ENCODE peak calls at places on chromosomes 12 and 14, in four cellular contexts. One of them, this sample, is unnamed.

GRCh38 chr12:76920182-76921014 is 41.6 kb upstream of the CSRP2 start:
- DNase-seq in psoas muscle: no peak
- DNase-seq in uterus: no peak
- DNase-seq in CD8-positive, alpha-beta T cell: no peak
- DNase-seq in this sample: no peak

GRCh38 chr12:27965411-27965810 is 7.1 kb downstream of the PTHLH start:
- DNase-seq in psoas muscle: no peak
- DNase-seq in uterus: no peak
- DNase-seq in CD8-positive, alpha-beta T cell: no peak
- DNase-seq in this sample: no peak

GRCh38 chr14:64891839-64892375 is 12.2 kb upstream of the SPTB start:
- DNase-seq in psoas muscle: no peak
- DNase-seq in uterus: no peak
- DNase-seq in CD8-positive, alpha-beta T cell: no peak
- DNase-seq in this sample: peak; percentile 66

GRCh38 chr14:85443001-85443400 is 86.9 kb upstream of the FLRT2 start:
- DNase-seq in psoas muscle: no peak
- DNase-seq in uterus: no peak
- DNase-seq in CD8-positive, alpha-beta T cell: no peak
- DNase-seq in this sample: no peak

GRCh38 chr14:32043624-32044023 is 33.5 kb upstream of the ARHGAP5 start:
- DNase-seq in psoas muscle: no peak
- DNase-seq in uterus: no peak
- DNase-seq in CD8-positive, alpha-beta T cell: no peak
- DNase-seq in this sample: no peak

GRCh38 chr12:55034218-55034617 is 14.4 kb downstream of the NEUROD4 start:
- DNase-seq in psoas muscle: no peak
- DNase-seq in uterus: no peak
- DNase-seq in CD8-positive, alpha-beta T cell: no peak
- DNase-seq in this sample: no peak

GRCh38 chr14:93932642-93933041 is 5.5 kb downstream of the FAM181A start:
- DNase-seq in psoas muscle: no peak
- DNase-seq in uterus: no peak
- DNase-seq in CD8-positive, alpha-beta T cell: no peak
- DNase-seq in this sample: no peak

GRCh38 chr14:91143862-91144261 is 30.0 kb downstream of the DGLUCY start:
- DNase-seq in psoas muscle: no peak
- DNase-seq in uterus: no peak
- DNase-seq in CD8-positive, alpha-beta T cell: no peak
- DNase-seq in this sample: no peak

GRCh38 chr14:79080040-79080439 is 909.9 kb downstream of the NRXN3 start:
- DNase-seq in psoas muscle: no peak
- DNase-seq in uterus: no peak
- DNase-seq in CD8-positive, alpha-beta T cell: no peak
- DNase-seq in this sample: no peak

GRCh38 chr14:40074169-40074568 is 641.9 kb upstream of the FBXO33 start:
- DNase-seq in psoas muscle: no peak
- DNase-seq in uterus: no peak
- DNase-seq in CD8-positive, alpha-beta T cell: no peak
- DNase-seq in this sample: no peak

GRCh38 chr12:37543131-37543965 is 773.2 kb upstream of the ALG10B start:
- DNase-seq in psoas muscle: no peak
- DNase-seq in uterus: no peak
- DNase-seq in CD8-positive, alpha-beta T cell: no peak
- DNase-seq in this sample: no peak

GRCh38 chr14:59454131-59454530 is 11.0 kb downstream of the GPR135 start:
- DNase-seq in psoas muscle: no peak
- DNase-seq in uterus: no peak
- DNase-seq in CD8-positive, alpha-beta T cell: no peak
- DNase-seq in this sample: no peak

GRCh38 chr12:131982041-131982440 is 32.3 kb downstream of the EP400 start:
- DNase-seq in psoas muscle: no peak
- DNase-seq in uterus: no peak
- DNase-seq in CD8-positive, alpha-beta T cell: no peak
- DNase-seq in this sample: no peak

GRCh38 chr14:88322505-88323085 is 474 bp downstream of the KCNK10 start:
- DNase-seq in psoas muscle: no peak
- DNase-seq in uterus: no peak
- DNase-seq in CD8-positive, alpha-beta T cell: no peak
- DNase-seq in this sample: no peak

GRCh38 chr14:88503754-88504406 is 50.9 kb downstream of the PTPN21 start:
- DNase-seq in psoas muscle: no peak
- DNase-seq in uterus: no peak
- DNase-seq in CD8-positive, alpha-beta T cell: no peak
- DNase-seq in this sample: no peak

GRCh38 chr12:51692016-51692415 is 101.0 kb downstream of the SCN8A start:
- DNase-seq in psoas muscle: no peak
- DNase-seq in uterus: no peak
- DNase-seq in CD8-positive, alpha-beta T cell: no peak
- DNase-seq in this sample: no peak

GRCh38 chr12:130868412-130868811 is 3.5 kb upstream of the RAN start:
- DNase-seq in psoas muscle: no peak
- DNase-seq in uterus: no peak
- DNase-seq in CD8-positive, alpha-beta T cell: no peak
- DNase-seq in this sample: peak; percentile 52

GRCh38 chr12:7935464-7935772 is 569 bp downstream of the SLC2A3 start:
- DNase-seq in psoas muscle: no peak
- DNase-seq in uterus: no peak
- DNase-seq in CD8-positive, alpha-beta T cell: no peak
- DNase-seq in this sample: no peak

GRCh38 chr14:89720741-89721315 is 233.7 kb downstream of the EFCAB11 start:
- DNase-seq in psoas muscle: peak; percentile 54
- DNase-seq in uterus: peak; percentile 16
- DNase-seq in CD8-positive, alpha-beta T cell: peak; percentile 64
- DNase-seq in this sample: peak; percentile 91

This sample was measured in naive thymus-derived CD4-positive, alpha-beta T cell.